ENCODE peak calls at places on chromosomes 4 and X, in five cellular contexts. One of them, this sample, is unnamed.

GRCh38 chr4:81214518-81215218 is 354 bp downstream of the PRKG2 start:
- DNase-seq in globus pallidus: no peak
- DNase-seq in B cell: peak
- DNase-seq in LHCN-M2: no peak
- DNase-seq in pancreas: peak
- DNase-seq in this sample: no peak

GRCh38 chr4:76840972-76841473 is 56.9 kb downstream of the SOWAHB start:
- DNase-seq in globus pallidus: no peak
- DNase-seq in B cell: no peak
- DNase-seq in LHCN-M2: no peak
- DNase-seq in pancreas: no peak
- DNase-seq in this sample: no peak

GRCh38 chrX:35847736-35848135 is 49.6 kb downstream of the MAGEB16 start:
- DNase-seq in globus pallidus: no peak
- DNase-seq in B cell: no peak
- DNase-seq in LHCN-M2: no peak
- DNase-seq in pancreas: no peak
- DNase-seq in this sample: no peak

GRCh38 chrX:7233632-7234406 is 85.9 kb upstream of the PUDP start:
- DNase-seq in globus pallidus: no peak
- DNase-seq in B cell: no peak
- DNase-seq in LHCN-M2: peak
- DNase-seq in pancreas: no peak
- DNase-seq in this sample: no peak

GRCh38 chr4:184968784-184969201 is 49.5 kb upstream of the HELT start:
- DNase-seq in globus pallidus: no peak
- DNase-seq in B cell: no peak
- DNase-seq in LHCN-M2: no peak
- DNase-seq in pancreas: peak
- DNase-seq in this sample: peak

GRCh38 chr4:94451669-94452475 is at the start of gene PDLIM5:
- DNase-seq in globus pallidus: peak
- DNase-seq in B cell: peak
- DNase-seq in LHCN-M2: peak
- DNase-seq in pancreas: peak
- DNase-seq in this sample: peak

GRCh38 chrX:140744085-140744484 is 34.5 kb downstream of the LINC00632 start:
- DNase-seq in globus pallidus: no peak
- DNase-seq in B cell: no peak
- DNase-seq in LHCN-M2: no peak
- DNase-seq in pancreas: no peak
- DNase-seq in this sample: no peak

GRCh38 chrX:106168107-106168506 is at the start of gene PWWP3B:
- DNase-seq in globus pallidus: peak
- DNase-seq in B cell: no peak
- DNase-seq in LHCN-M2: peak
- DNase-seq in pancreas: peak
- DNase-seq in this sample: peak

GRCh38 chr4:165199286-165199685 is 8.1 kb upstream of the KLHL2 start:
- DNase-seq in globus pallidus: no peak
- DNase-seq in B cell: no peak
- DNase-seq in LHCN-M2: peak
- DNase-seq in pancreas: no peak
- DNase-seq in this sample: no peak

GRCh38 chr4:54227261-54228063 is 1.6 kb upstream of the PDGFRA start:
- DNase-seq in globus pallidus: no peak
- DNase-seq in B cell: peak
- DNase-seq in LHCN-M2: peak
- DNase-seq in pancreas: no peak
- DNase-seq in this sample: no peak

GRCh38 chr4:74365761-74366160 is 816 bp downstream of the EREG start:
- DNase-seq in globus pallidus: no peak
- DNase-seq in B cell: no peak
- DNase-seq in LHCN-M2: no peak
- DNase-seq in pancreas: peak
- DNase-seq in this sample: peak

GRCh38 chrX:4547218-4547836 is 833.9 kb upstream of the PRKX start:
- DNase-seq in globus pallidus: peak
- DNase-seq in B cell: peak
- DNase-seq in LHCN-M2: peak
- DNase-seq in pancreas: peak
- DNase-seq in this sample: peak

GRCh38 chrX:3066555-3066954 is 25.3 kb downstream of the ARSF start:
- DNase-seq in globus pallidus: peak
- DNase-seq in B cell: no peak
- DNase-seq in LHCN-M2: peak
- DNase-seq in pancreas: peak
- DNase-seq in this sample: peak

GRCh38 chr4:87967193-87967592 is 8.3 kb upstream of the SPP1 start:
- DNase-seq in globus pallidus: no peak
- DNase-seq in B cell: no peak
- DNase-seq in LHCN-M2: peak
- DNase-seq in pancreas: no peak
- DNase-seq in this sample: no peak

GRCh38 chr4:71355045-71355444 is 16.2 kb downstream of the SLC4A4 start:
- DNase-seq in globus pallidus: no peak
- DNase-seq in B cell: no peak
- DNase-seq in LHCN-M2: no peak
- DNase-seq in pancreas: no peak
- DNase-seq in this sample: no peak

GRCh38 chrX:47854474-47854873 is 17.8 kb downstream of the ZNF81 start:
- DNase-seq in globus pallidus: peak
- DNase-seq in B cell: no peak
- DNase-seq in LHCN-M2: no peak
- DNase-seq in pancreas: peak
- DNase-seq in this sample: peak

GRCh38 chrX:48468693-48469691 is 1.1 kb downstream of the SLC38A5 start:
- DNase-seq in globus pallidus: no peak
- DNase-seq in B cell: peak
- DNase-seq in LHCN-M2: no peak
- DNase-seq in pancreas: no peak
- DNase-seq in this sample: no peak

GRCh38 chr4:56206258-56206657 is 181.0 kb downstream of the AASDH start:
- DNase-seq in globus pallidus: no peak
- DNase-seq in B cell: no peak
- DNase-seq in LHCN-M2: no peak
- DNase-seq in pancreas: no peak
- DNase-seq in this sample: no peak

GRCh38 chr4:151417164-151417571 is 8.2 kb downstream of the FHIP1A start:
- DNase-seq in globus pallidus: no peak
- DNase-seq in B cell: no peak
- DNase-seq in LHCN-M2: peak
- DNase-seq in pancreas: no peak
- DNase-seq in this sample: no peak

GRCh38 chr4:53705972-53706371 is 114.7 kb upstream of the LNX1 start:
- DNase-seq in globus pallidus: no peak
- DNase-seq in B cell: no peak
- DNase-seq in LHCN-M2: no peak
- DNase-seq in pancreas: no peak
- DNase-seq in this sample: no peak

GRCh38 chrX:26347171-26347570 is 131.2 kb downstream of the MAGEB5 start:
- DNase-seq in globus pallidus: no peak
- DNase-seq in B cell: no peak
- DNase-seq in LHCN-M2: no peak
- DNase-seq in pancreas: peak
- DNase-seq in this sample: no peak

GRCh38 chr4:187711586-187711985 is 284.0 kb upstream of the ZFP42 start:
- DNase-seq in globus pallidus: no peak
- DNase-seq in B cell: no peak
- DNase-seq in LHCN-M2: peak
- DNase-seq in pancreas: no peak
- DNase-seq in this sample: no peak

GRCh38 chrX:107429090-107429489 is 20.4 kb upstream of the FRMPD3 start:
- DNase-seq in globus pallidus: no peak
- DNase-seq in B cell: no peak
- DNase-seq in LHCN-M2: peak
- DNase-seq in pancreas: peak
- DNase-seq in this sample: no peak

GRCh38 chrX:77793950-77794349 is 7.9 kb upstream of the ATRX start:
- DNase-seq in globus pallidus: no peak
- DNase-seq in B cell: no peak
- DNase-seq in LHCN-M2: no peak
- DNase-seq in pancreas: no peak
- DNase-seq in this sample: no peak

GRCh38 chrX:64306712-64307111 is 76.3 kb upstream of the ASB12 start:
- DNase-seq in globus pallidus: no peak
- DNase-seq in B cell: no peak
- DNase-seq in LHCN-M2: no peak
- DNase-seq in pancreas: no peak
- DNase-seq in this sample: no peak

GRCh38 chrX:110531873-110532272 is 173.2 kb downstream of the RTL9 start:
- DNase-seq in globus pallidus: no peak
- DNase-seq in B cell: no peak
- DNase-seq in LHCN-M2: no peak
- DNase-seq in pancreas: no peak
- DNase-seq in this sample: no peak

GRCh38 chr4:180664766-180665368 is 1578.3 kb upstream of the TENM3 start:
- DNase-seq in globus pallidus: peak
- DNase-seq in B cell: peak
- DNase-seq in LHCN-M2: peak
- DNase-seq in pancreas: peak
- DNase-seq in this sample: peak

GRCh38 chr4:183540498-183540953 is 35.7 kb downstream of the ING2 start:
- DNase-seq in globus pallidus: no peak
- DNase-seq in B cell: no peak
- DNase-seq in LHCN-M2: no peak
- DNase-seq in pancreas: no peak
- DNase-seq in this sample: no peak

GRCh38 chrX:85004255-85004654 is 578 bp downstream of the APOOL start:
- DNase-seq in globus pallidus: no peak
- DNase-seq in B cell: no peak
- DNase-seq in LHCN-M2: peak
- DNase-seq in pancreas: no peak
- DNase-seq in this sample: peak

This sample was measured in prostate gland.